ENCODE peak calls at places on chromosomes 16 and 17, in eight cellular contexts. X, L, T, W, D, E, F and C are unnamed samples.

GRCh38 chr16:30903596-30903995 is 7.2 kb downstream of the CTF1 start:
- DNase-seq in X (no peak), L (no peak), T (no peak), W (no peak), D (peak), E (peak), F (no peak), C (no peak)

GRCh38 chr16:67399218-67399733 is 6.0 kb upstream of the TPPP3 start:
- DNase-seq in X (no peak), L (no peak), T (peak), W (no peak), D (peak), E (peak), F (no peak), C (peak)

GRCh38 chr17:5785343-5785742 is 201.0 kb upstream of the NLRP1 start:
- DNase-seq in X (no peak), L (no peak), T (no peak), W (peak), D (no peak), E (no peak), F (peak), C (no peak)

GRCh38 chr16:12612598-12613101 is 191.0 kb downstream of the CPPED1 start:
- DNase-seq in X (peak), L (no peak), T (peak), W (peak), D (no peak), E (no peak), F (no peak), C (no peak)

GRCh38 chr16:80992676-80993292 is 13.9 kb downstream of the CMC2 start:
- DNase-seq in X (no peak), L (no peak), T (no peak), W (no peak), D (peak), E (no peak), F (no peak), C (no peak)

GRCh38 chr16:24070851-24071250 is 185.3 kb upstream of the CACNG3 start:
- DNase-seq in X (peak), L (no peak), T (peak), W (peak), D (peak), E (peak), F (peak), C (no peak)

GRCh38 chr16:3148256-3149192 is 13.7 kb downstream of the ZNF213 start:
- DNase-seq in X (no peak), L (no peak), T (no peak), W (no peak), D (no peak), E (no peak), F (no peak), C (no peak)

GRCh38 chr17:83194761-83195329 is 115.4 kb downstream of the METRNL start:
- DNase-seq in X (peak), L (no peak), T (no peak), W (no peak), D (no peak), E (no peak), F (no peak), C (no peak)

GRCh38 chr17:31327534-31328526 is 6.4 kb upstream of the EVI2A start:
- DNase-seq in X (no peak), L (no peak), T (no peak), W (peak), D (peak), E (no peak), F (peak), C (no peak)

GRCh38 chr17:44651228-44651627 is 5.0 kb upstream of the MEIOC start:
- DNase-seq in X (no peak), L (no peak), T (no peak), W (no peak), D (no peak), E (no peak), F (no peak), C (no peak)

GRCh38 chr16:1871974-1872635 is at the start of gene MEIOB:
- DNase-seq in X (no peak), L (no peak), T (no peak), W (no peak), D (peak), E (peak), F (no peak), C (no peak)

GRCh38 chr17:43673516-43674323 is 12.0 kb upstream of the MEOX1 start:
- DNase-seq in X (peak), L (peak), T (peak), W (peak), D (peak), E (peak), F (peak), C (peak)

GRCh38 chr16:68371706-68372380 is 61.0 kb downstream of the PRMT7 start:
- DNase-seq in X (no peak), L (no peak), T (no peak), W (no peak), D (no peak), E (no peak), F (no peak), C (no peak)

GRCh38 chr17:31491794-31492171 is 100.3 kb downstream of the RAB11FIP4 start:
- DNase-seq in X (no peak), L (no peak), T (no peak), W (peak), D (no peak), E (no peak), F (no peak), C (no peak)

GRCh38 chr17:77509089-77509488 is 368.3 kb downstream of the SEC14L1 start:
- DNase-seq in X (no peak), L (no peak), T (no peak), W (no peak), D (no peak), E (no peak), F (no peak), C (no peak)

GRCh38 chr16:85759631-85760419 is 8.9 kb upstream of the C16orf74 start:
- DNase-seq in X (no peak), L (no peak), T (peak), W (peak), D (no peak), E (peak), F (no peak), C (no peak)

GRCh38 chr16:85569615-85570212 is 43.4 kb upstream of the GSE1 start:
- DNase-seq in X (no peak), L (no peak), T (no peak), W (peak), D (peak), E (no peak), F (peak), C (no peak)

GRCh38 chr16:59988591-59988990 is 1254.5 kb upstream of the GOT2 start:
- DNase-seq in X (no peak), L (no peak), T (no peak), W (peak), D (no peak), E (no peak), F (no peak), C (no peak)

GRCh38 chr16:68802190-68802589 is 41.1 kb upstream of the TANGO6 start:
- DNase-seq in X (no peak), L (no peak), T (no peak), W (peak), D (peak), E (no peak), F (peak), C (no peak)

DNA sequence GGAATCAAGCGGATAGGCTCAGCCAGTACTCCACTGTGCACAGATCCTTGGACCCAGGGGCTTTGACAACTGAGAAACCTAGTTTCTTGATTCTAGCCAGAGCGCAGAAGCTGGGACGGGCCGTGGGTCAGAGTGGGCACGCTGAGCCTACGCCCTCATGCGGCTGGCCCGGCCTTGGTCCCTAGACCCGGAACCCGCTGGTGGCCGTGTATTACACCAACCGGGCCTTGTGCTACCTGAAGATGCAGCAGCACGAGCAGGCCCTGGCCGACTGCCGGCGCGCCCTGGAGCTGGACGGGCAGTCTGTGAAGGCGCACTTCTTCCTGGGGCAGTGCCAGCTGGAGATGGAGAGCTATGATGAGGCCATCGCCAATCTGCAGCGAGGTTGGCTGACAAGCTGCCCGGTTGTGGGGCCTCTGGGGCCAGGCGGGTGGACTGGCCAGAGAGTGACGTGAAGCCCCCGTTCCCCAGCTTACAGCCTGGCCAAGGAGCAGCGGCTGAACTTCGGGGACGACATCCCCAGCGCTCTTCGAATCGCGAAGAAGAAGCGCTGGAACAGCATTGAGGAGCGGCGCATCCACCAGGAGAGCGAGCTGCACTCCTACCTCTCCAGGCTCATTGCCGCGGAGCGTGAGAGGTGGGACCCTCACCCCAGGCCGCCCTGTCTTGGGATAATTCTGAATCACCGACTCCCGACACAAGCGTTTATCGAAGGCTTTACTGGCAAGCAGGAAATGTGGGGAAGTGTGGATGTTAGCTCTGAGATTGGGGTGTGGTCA is 946 bp downstream of the STUB1 start:
- DNase-seq in X (no peak), L (no peak), T (peak), W (peak), D (peak), E (no peak), F (peak), C (no peak)
- TF ChIP-seq CTCF in X (no peak), L (no peak), T (no peak), W (peak), D (peak), E (no peak), F (peak), C (no peak)

DNA sequence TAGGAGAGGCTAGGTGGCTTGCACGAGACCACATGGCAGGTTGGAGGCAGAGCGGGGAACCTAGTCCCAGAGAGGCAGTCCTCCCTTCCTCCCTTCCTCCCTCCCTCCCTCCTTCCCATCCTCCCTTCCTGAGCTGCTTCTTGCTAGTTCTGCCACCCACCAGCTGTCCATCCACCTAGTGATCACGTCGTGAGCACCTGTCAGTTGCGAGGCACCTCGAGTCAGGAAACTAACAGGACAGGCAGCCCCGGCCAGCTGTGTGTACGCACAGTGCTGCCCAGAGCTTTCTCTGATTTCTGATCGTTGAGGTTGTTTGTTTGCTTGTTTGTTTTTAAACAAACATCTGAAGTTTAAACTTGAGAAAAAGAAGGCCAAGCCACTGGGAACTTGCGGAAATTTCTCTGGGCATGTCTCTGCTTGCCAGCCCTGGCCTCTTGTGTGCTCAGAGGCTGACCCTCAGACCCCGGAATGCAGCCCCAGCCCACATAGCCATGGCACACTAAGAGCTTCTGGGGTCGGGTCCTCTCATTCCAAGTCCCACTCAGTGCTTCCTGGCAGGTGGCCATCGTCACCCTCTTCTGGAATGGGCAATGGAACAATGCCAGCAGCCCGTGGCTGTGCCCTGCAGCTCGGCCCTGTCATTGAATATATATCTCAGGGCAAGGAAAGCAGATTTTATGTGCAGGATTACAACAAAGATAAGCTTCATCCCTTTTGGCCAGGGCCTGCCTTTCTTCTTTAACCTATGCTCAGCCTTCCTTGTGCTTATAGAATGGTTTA is 174.0 kb downstream of the KATNIP start:
- DNase-seq in X (no peak), L (no peak), T (no peak), W (no peak), D (no peak), E (no peak), F (no peak), C (no peak)
- TF ChIP-seq CTCF in X (no peak), L (no peak), T (no peak), W (no peak), D (no peak), E (no peak), F (no peak), C (no peak)

GRCh38 chr16:65945485-65945884 is 421.0 kb upstream of the CDH5 start:
- DNase-seq in X (no peak), L (no peak), T (no peak), W (no peak), D (no peak), E (no peak), F (no peak), C (no peak)
- TF ChIP-seq CTCF in X (no peak), L (no peak), T (no peak), W (no peak), D (no peak), E (no peak), F (no peak), C (no peak)

DNA sequence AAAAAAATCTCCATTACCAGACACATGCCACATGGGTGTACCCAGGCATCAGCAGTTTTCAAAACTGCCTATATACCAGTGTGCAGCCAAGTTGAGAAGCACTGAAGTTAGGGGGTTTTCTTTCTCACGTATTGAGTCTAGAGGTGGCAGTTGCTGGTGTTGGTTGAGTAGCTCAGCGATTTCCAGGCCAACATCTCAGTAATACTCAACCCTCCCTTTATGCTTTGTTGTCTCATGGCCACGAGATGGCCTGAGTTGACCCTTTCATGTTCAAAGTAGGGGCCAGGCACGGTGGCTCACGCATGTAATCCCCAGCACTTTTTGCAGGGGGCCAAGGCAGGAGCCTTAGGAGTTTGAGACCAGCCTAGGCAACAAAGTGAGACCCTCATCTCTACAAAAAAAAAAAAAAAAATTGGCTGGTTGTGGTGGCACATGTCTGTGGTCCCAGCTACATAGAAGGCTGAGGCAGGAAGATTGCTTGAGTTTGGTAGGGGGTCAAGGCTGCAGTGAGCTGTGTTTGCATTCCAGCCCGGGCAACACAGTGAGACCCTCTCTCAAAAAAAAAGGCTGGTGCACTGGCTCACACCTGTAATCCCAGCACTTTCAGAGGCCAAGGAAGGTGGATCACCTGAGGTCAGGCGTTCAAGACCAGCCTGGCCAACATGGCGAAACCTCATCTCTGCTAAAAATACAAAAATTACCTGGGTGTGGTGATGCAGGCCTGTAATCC is 10.8 kb downstream of the LRRC3C start:
- DNase-seq in X (no peak), L (no peak), T (peak), W (no peak), D (no peak), E (no peak), F (no peak), C (no peak)
- TF ChIP-seq CTCF in X (no peak), L (no peak), T (no peak), W (no peak), D (no peak), E (no peak), F (no peak), C (no peak)